ENCODE peak calls at places on chromosomes 6 and 20, in nine cellular contexts. One of them, this sample, is unnamed.

GRCh38 chr6:25962368-25963127 is at the start of gene TRIM38:
- DNase-seq in astrocyte: peak
- DNase-seq in HCT116: peak
- DNase-seq in sigmoid colon: peak
- DNase-seq in lower lobe of right lung: peak
- DNase-seq in upper lobe of left lung: peak
- DNase-seq in SK-N-SH: no peak
- DNase-seq in Peyer's patch: no peak
- DNase-seq in IMR-90: peak
- DNase-seq in this sample: peak

GRCh38 chr6:111477481-111477938 is 5.5 kb downstream of the REV3L start:
- DNase-seq in IMR-90: no peak
- DNase-seq in HCT116: no peak
- DNase-seq in Peyer's patch: no peak
- DNase-seq in SK-N-SH: no peak
- DNase-seq in astrocyte: no peak
- DNase-seq in sigmoid colon: no peak
- DNase-seq in upper lobe of left lung: no peak
- DNase-seq in lower lobe of right lung: no peak
- DNase-seq in this sample: no peak

GRCh38 chr20:32966382-32966781 is 37.9 kb downstream of the SUN5 start:
- DNase-seq in lower lobe of right lung: no peak
- DNase-seq in SK-N-SH: peak
- DNase-seq in Peyer's patch: no peak
- DNase-seq in IMR-90: no peak
- DNase-seq in HCT116: no peak
- DNase-seq in sigmoid colon: peak
- DNase-seq in upper lobe of left lung: no peak
- DNase-seq in astrocyte: no peak
- DNase-seq in this sample: peak

GRCh38 chr20:2246081-2246491 is 49.7 kb upstream of the TGM3 start:
- DNase-seq in HCT116: no peak
- DNase-seq in Peyer's patch: no peak
- DNase-seq in sigmoid colon: no peak
- DNase-seq in astrocyte: peak
- DNase-seq in upper lobe of left lung: no peak
- DNase-seq in IMR-90: no peak
- DNase-seq in lower lobe of right lung: no peak
- DNase-seq in SK-N-SH: no peak
- DNase-seq in this sample: no peak

GRCh38 chr6:52454556-52454955 is 34.4 kb downstream of the EFHC1 start:
- DNase-seq in Peyer's patch: no peak
- DNase-seq in upper lobe of left lung: no peak
- DNase-seq in IMR-90: peak
- DNase-seq in sigmoid colon: no peak
- DNase-seq in astrocyte: peak
- DNase-seq in lower lobe of right lung: no peak
- DNase-seq in SK-N-SH: no peak
- DNase-seq in HCT116: peak
- DNase-seq in this sample: no peak

GRCh38 chr6:42138630-42139619 is 3.5 kb downstream of the C6orf132 start:
- DNase-seq in SK-N-SH: no peak
- DNase-seq in HCT116: no peak
- DNase-seq in lower lobe of right lung: no peak
- DNase-seq in astrocyte: no peak
- DNase-seq in Peyer's patch: no peak
- DNase-seq in sigmoid colon: no peak
- DNase-seq in upper lobe of left lung: no peak
- DNase-seq in IMR-90: peak
- DNase-seq in this sample: no peak

GRCh38 chr20:24102290-24102689 is 113.7 kb upstream of the GGTLC1 start:
- DNase-seq in SK-N-SH: no peak
- DNase-seq in lower lobe of right lung: no peak
- DNase-seq in HCT116: no peak
- DNase-seq in sigmoid colon: no peak
- DNase-seq in astrocyte: no peak
- DNase-seq in upper lobe of left lung: no peak
- DNase-seq in IMR-90: no peak
- DNase-seq in Peyer's patch: no peak
- DNase-seq in this sample: no peak

GRCh38 chr20:32473231-32474008 is 111.7 kb downstream of the NOL4L start:
- DNase-seq in Peyer's patch: peak
- DNase-seq in lower lobe of right lung: no peak
- DNase-seq in astrocyte: no peak
- DNase-seq in IMR-90: no peak
- DNase-seq in upper lobe of left lung: no peak
- DNase-seq in HCT116: no peak
- DNase-seq in sigmoid colon: no peak
- DNase-seq in SK-N-SH: peak
- DNase-seq in this sample: no peak

GRCh38 chr20:11686900-11687543 is 230.7 kb upstream of the BTBD3 start:
- DNase-seq in lower lobe of right lung: peak
- DNase-seq in astrocyte: peak
- DNase-seq in HCT116: no peak
- DNase-seq in sigmoid colon: peak
- DNase-seq in SK-N-SH: no peak
- DNase-seq in Peyer's patch: peak
- DNase-seq in upper lobe of left lung: no peak
- DNase-seq in IMR-90: peak
- DNase-seq in this sample: no peak

GRCh38 chr6:161682982-161683381 is 409.1 kb upstream of the AGPAT4 start:
- DNase-seq in lower lobe of right lung: no peak
- DNase-seq in HCT116: no peak
- DNase-seq in sigmoid colon: no peak
- DNase-seq in upper lobe of left lung: no peak
- DNase-seq in Peyer's patch: no peak
- DNase-seq in astrocyte: no peak
- DNase-seq in SK-N-SH: no peak
- DNase-seq in IMR-90: no peak
- DNase-seq in this sample: no peak

GRCh38 chr6:16331328-16332174 is 93.2 kb downstream of the GMPR start:
- DNase-seq in lower lobe of right lung: peak
- DNase-seq in upper lobe of left lung: peak
- DNase-seq in sigmoid colon: peak
- DNase-seq in HCT116: no peak
- DNase-seq in IMR-90: peak
- DNase-seq in Peyer's patch: peak
- DNase-seq in astrocyte: peak
- DNase-seq in SK-N-SH: peak
- DNase-seq in this sample: peak

GRCh38 chr6:90860822-90861601 is 274.1 kb upstream of the MAP3K7 start:
- DNase-seq in upper lobe of left lung: no peak
- DNase-seq in IMR-90: peak
- DNase-seq in lower lobe of right lung: no peak
- DNase-seq in SK-N-SH: no peak
- DNase-seq in sigmoid colon: no peak
- DNase-seq in Peyer's patch: no peak
- DNase-seq in astrocyte: no peak
- DNase-seq in HCT116: no peak
- DNase-seq in this sample: no peak

GRCh38 chr6:104325341-104326172 is 534.2 kb downstream of the HACE1 start:
- DNase-seq in upper lobe of left lung: no peak
- DNase-seq in SK-N-SH: peak
- DNase-seq in lower lobe of right lung: no peak
- DNase-seq in astrocyte: no peak
- DNase-seq in sigmoid colon: no peak
- DNase-seq in HCT116: peak
- DNase-seq in Peyer's patch: no peak
- DNase-seq in IMR-90: no peak
- DNase-seq in this sample: no peak

GRCh38 chr20:50339196-50339901 is 148.7 kb downstream of the CEBPB start:
- DNase-seq in sigmoid colon: peak
- DNase-seq in HCT116: no peak
- DNase-seq in Peyer's patch: no peak
- DNase-seq in IMR-90: peak
- DNase-seq in upper lobe of left lung: no peak
- DNase-seq in SK-N-SH: peak
- DNase-seq in astrocyte: peak
- DNase-seq in lower lobe of right lung: no peak
- DNase-seq in this sample: no peak

GRCh38 chr20:63071541-63072181 is 64.9 kb upstream of the BHLHE23 start:
- DNase-seq in Peyer's patch: no peak
- DNase-seq in astrocyte: peak
- DNase-seq in upper lobe of left lung: no peak
- DNase-seq in HCT116: no peak
- DNase-seq in IMR-90: peak
- DNase-seq in sigmoid colon: peak
- DNase-seq in lower lobe of right lung: peak
- DNase-seq in SK-N-SH: peak
- DNase-seq in this sample: peak

GRCh38 chr20:62370115-62370806 is 3.1 kb upstream of the LAMA5 start:
- DNase-seq in sigmoid colon: no peak
- DNase-seq in lower lobe of right lung: no peak
- DNase-seq in upper lobe of left lung: no peak
- DNase-seq in SK-N-SH: no peak
- DNase-seq in Peyer's patch: no peak
- DNase-seq in IMR-90: peak
- DNase-seq in HCT116: no peak
- DNase-seq in astrocyte: peak
- DNase-seq in this sample: no peak

DNA sequence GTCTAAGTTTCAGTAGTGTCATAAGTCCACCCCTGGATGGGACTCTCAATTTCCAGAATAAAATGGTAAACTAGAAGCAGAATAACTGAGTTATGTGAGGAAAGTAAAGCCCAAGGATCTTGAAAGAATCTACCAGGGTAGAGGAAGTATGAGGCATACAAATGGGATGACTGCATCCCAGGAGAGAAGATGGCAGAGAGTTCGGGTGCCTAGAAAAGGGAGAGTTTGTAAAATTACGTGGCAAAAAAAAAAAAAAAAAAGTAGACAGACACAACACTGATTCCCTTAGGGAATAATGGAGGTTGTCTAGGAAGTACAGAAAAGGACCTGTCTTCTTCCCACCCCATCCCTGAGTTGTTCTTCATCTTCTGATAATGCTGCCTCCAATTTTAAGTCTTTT is 3.4 kb downstream of the GABBR1 start:
- DNase-seq in lower lobe of right lung: no peak
- DNase-seq in IMR-90: no peak
- DNase-seq in upper lobe of left lung: no peak
- DNase-seq in HCT116: no peak
- DNase-seq in sigmoid colon: no peak
- DNase-seq in astrocyte: no peak
- DNase-seq in Peyer's patch: no peak
- DNase-seq in SK-N-SH: no peak
- DNase-seq in this sample: no peak
- H3K4me3 ChIP-seq in lower lobe of right lung: no peak
- H3K4me3 ChIP-seq in IMR-90: no peak
- H3K4me3 ChIP-seq in upper lobe of left lung: no peak
- H3K4me3 ChIP-seq in HCT116: no peak
- H3K4me3 ChIP-seq in sigmoid colon: no peak
- H3K4me3 ChIP-seq in astrocyte: no peak
- H3K4me3 ChIP-seq in Peyer's patch: no peak
- H3K4me3 ChIP-seq in SK-N-SH: no peak
- H3K4me3 ChIP-seq in this sample: no peak

GRCh38 chr6:108763931-108764579 is 84.2 kb upstream of the ARMC2 start:
- DNase-seq in upper lobe of left lung: no peak
- DNase-seq in IMR-90: no peak
- DNase-seq in astrocyte: no peak
- DNase-seq in SK-N-SH: no peak
- DNase-seq in Peyer's patch: no peak
- DNase-seq in sigmoid colon: no peak
- DNase-seq in HCT116: no peak
- DNase-seq in lower lobe of right lung: no peak
- DNase-seq in this sample: no peak

GRCh38 chr6:108764580-108764950 is 83.7 kb upstream of the ARMC2 start:
- DNase-seq in Peyer's patch: no peak
- DNase-seq in sigmoid colon: no peak
- DNase-seq in astrocyte: no peak
- DNase-seq in upper lobe of left lung: no peak
- DNase-seq in SK-N-SH: no peak
- DNase-seq in HCT116: no peak
- DNase-seq in lower lobe of right lung: no peak
- DNase-seq in IMR-90: no peak
- DNase-seq in this sample: peak

GRCh38 chr6:108760158-108761050 is 87.8 kb upstream of the ARMC2 start:
- DNase-seq in HCT116: no peak
- DNase-seq in SK-N-SH: no peak
- DNase-seq in lower lobe of right lung: no peak
- DNase-seq in upper lobe of left lung: no peak
- DNase-seq in IMR-90: peak
- DNase-seq in sigmoid colon: no peak
- DNase-seq in astrocyte: peak
- DNase-seq in Peyer's patch: no peak
- DNase-seq in this sample: no peak

GRCh38 chr6:108765495-108765894 is 82.7 kb upstream of the ARMC2 start:
- DNase-seq in HCT116: no peak
- DNase-seq in astrocyte: no peak
- DNase-seq in sigmoid colon: no peak
- DNase-seq in IMR-90: no peak
- DNase-seq in Peyer's patch: no peak
- DNase-seq in lower lobe of right lung: no peak
- DNase-seq in SK-N-SH: no peak
- DNase-seq in upper lobe of left lung: no peak
- DNase-seq in this sample: peak

DNA sequence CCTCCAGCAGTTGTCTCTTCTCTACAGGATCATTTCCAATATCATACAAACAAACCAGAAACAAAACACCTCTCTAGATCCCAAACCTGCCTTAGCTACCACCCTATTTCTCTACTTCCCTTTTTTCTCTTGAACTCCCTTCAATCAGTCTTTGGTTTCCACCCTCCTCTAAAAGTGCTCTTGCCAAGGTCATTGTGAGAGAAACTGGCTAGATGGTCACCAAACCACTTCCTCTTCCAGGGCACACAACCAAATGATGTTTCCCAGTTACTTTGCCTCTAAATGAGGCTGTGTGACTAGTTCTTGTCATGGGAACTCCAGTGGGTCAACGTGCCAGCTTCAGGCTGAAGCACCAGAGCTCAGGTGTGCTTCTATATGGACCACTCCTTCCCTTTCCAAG is 85.8 kb upstream of the ARMC2 start:
- DNase-seq in sigmoid colon: no peak
- DNase-seq in astrocyte: no peak
- DNase-seq in Peyer's patch: no peak
- DNase-seq in lower lobe of right lung: no peak
- DNase-seq in upper lobe of left lung: no peak
- DNase-seq in SK-N-SH: no peak
- DNase-seq in IMR-90: no peak
- DNase-seq in HCT116: no peak
- DNase-seq in this sample: no peak
- TF ChIP-seq CTCF in sigmoid colon: no peak
- TF ChIP-seq CTCF in astrocyte: no peak
- TF ChIP-seq CTCF in Peyer's patch: no peak
- TF ChIP-seq CTCF in lower lobe of right lung: no peak
- TF ChIP-seq CTCF in upper lobe of left lung: no peak
- TF ChIP-seq CTCF in SK-N-SH: no peak
- TF ChIP-seq CTCF in IMR-90: no peak
- TF ChIP-seq CTCF in HCT116: no peak
- TF ChIP-seq CTCF in this sample: no peak

GRCh38 chr20:19786311-19786710 is 28.3 kb downstream of the RIN2 start:
- DNase-seq in Peyer's patch: no peak
- DNase-seq in SK-N-SH: no peak
- DNase-seq in sigmoid colon: peak
- DNase-seq in lower lobe of right lung: no peak
- DNase-seq in astrocyte: peak
- DNase-seq in IMR-90: peak
- DNase-seq in upper lobe of left lung: no peak
- DNase-seq in HCT116: no peak
- DNase-seq in this sample: no peak
- H3K27ac ChIP-seq in Peyer's patch: peak
- H3K27ac ChIP-seq in SK-N-SH: peak
- H3K27ac ChIP-seq in sigmoid colon: peak
- H3K27ac ChIP-seq in lower lobe of right lung: peak
- H3K27ac ChIP-seq in astrocyte: peak
- H3K27ac ChIP-seq in IMR-90: peak
- H3K27ac ChIP-seq in upper lobe of left lung: no peak
- H3K27ac ChIP-seq in HCT116: no peak
- H3K27ac ChIP-seq in this sample: peak

GRCh38 chr6:150204705-150205472 is 62.0 kb downstream of the PPP1R14C start:
- DNase-seq in Peyer's patch: no peak
- DNase-seq in astrocyte: no peak
- DNase-seq in SK-N-SH: no peak
- DNase-seq in sigmoid colon: no peak
- DNase-seq in lower lobe of right lung: no peak
- DNase-seq in IMR-90: no peak
- DNase-seq in HCT116: no peak
- DNase-seq in upper lobe of left lung: peak
- DNase-seq in this sample: no peak
- H3K4me3 ChIP-seq in Peyer's patch: no peak
- H3K4me3 ChIP-seq in astrocyte: no peak
- H3K4me3 ChIP-seq in SK-N-SH: no peak
- H3K4me3 ChIP-seq in sigmoid colon: no peak
- H3K4me3 ChIP-seq in lower lobe of right lung: no peak
- H3K4me3 ChIP-seq in IMR-90: no peak
- H3K4me3 ChIP-seq in HCT116: no peak
- H3K4me3 ChIP-seq in upper lobe of left lung: no peak
- H3K4me3 ChIP-seq in this sample: no peak